ENCODE peak calls at places on chromosomes 5 and 9, in six cellular contexts. One of them, this sample, is unnamed.

GRCh38 chr5:149274964-149275363 is 3.3 kb downstream of the AFAP1L1 start:
- DNase-seq in A549: no peak
- DNase-seq in GM12878: no peak
- DNase-seq in NB4: no peak
- DNase-seq in HepG2: no peak
- DNase-seq in K562: no peak
- DNase-seq in this sample: no peak

GRCh38 chr9:110578896-110579752 is at the start of gene SVEP1:
- DNase-seq in A549: peak; percentile 46
- DNase-seq in GM12878: no peak
- DNase-seq in NB4: no peak
- DNase-seq in HepG2: no peak
- DNase-seq in K562: no peak
- DNase-seq in this sample: peak; percentile 46

GRCh38 chr9:88653926-88654325 is 118.9 kb downstream of the NXNL2 start:
- DNase-seq in A549: no peak
- DNase-seq in GM12878: no peak
- DNase-seq in NB4: no peak
- DNase-seq in HepG2: no peak
- DNase-seq in K562: no peak
- DNase-seq in this sample: no peak

GRCh38 chr9:14318934-14319513 is 5.1 kb upstream of the NFIB start:
- DNase-seq in A549: no peak
- DNase-seq in GM12878: no peak
- DNase-seq in NB4: no peak
- DNase-seq in HepG2: no peak
- DNase-seq in K562: no peak
- DNase-seq in this sample: peak; percentile 45

GRCh38 chr9:114140401-114140800 is 14.9 kb upstream of the COL27A1 start:
- DNase-seq in A549: no peak
- DNase-seq in GM12878: no peak
- DNase-seq in NB4: no peak
- DNase-seq in HepG2: no peak
- DNase-seq in K562: no peak
- DNase-seq in this sample: no peak

GRCh38 chr5:4614088-4614487 is 526.0 kb upstream of the ADAMTS16 start:
- DNase-seq in A549: no peak
- DNase-seq in GM12878: no peak
- DNase-seq in NB4: no peak
- DNase-seq in HepG2: no peak
- DNase-seq in K562: no peak
- DNase-seq in this sample: no peak

GRCh38 chr5:167867281-167867680 is 424.2 kb upstream of the WWC1 start:
- DNase-seq in A549: no peak
- DNase-seq in GM12878: no peak
- DNase-seq in NB4: no peak
- DNase-seq in HepG2: no peak
- DNase-seq in K562: no peak
- DNase-seq in this sample: no peak

GRCh38 chr9:124452841-124453585 is 2.8 kb downstream of the ADGRD2 start:
- DNase-seq in A549: no peak
- DNase-seq in GM12878: no peak
- DNase-seq in NB4: no peak
- DNase-seq in HepG2: no peak
- DNase-seq in K562: no peak
- DNase-seq in this sample: no peak

GRCh38 chr5:101346447-101346846 is 443.4 kb upstream of the ST8SIA4 start:
- DNase-seq in A549: no peak
- DNase-seq in GM12878: no peak
- DNase-seq in NB4: no peak
- DNase-seq in HepG2: no peak
- DNase-seq in K562: no peak
- DNase-seq in this sample: no peak

GRCh38 chr5:76590027-76590426 is 33.2 kb downstream of the F2RL2 start:
- DNase-seq in A549: no peak
- DNase-seq in GM12878: peak; percentile 53
- DNase-seq in NB4: no peak
- DNase-seq in HepG2: no peak
- DNase-seq in K562: no peak
- DNase-seq in this sample: no peak

GRCh38 chr9:120221844-120222243 is 358.1 kb downstream of the CDK5RAP2 start:
- DNase-seq in A549: no peak
- DNase-seq in GM12878: no peak
- DNase-seq in NB4: no peak
- DNase-seq in HepG2: no peak
- DNase-seq in K562: no peak
- DNase-seq in this sample: no peak

GRCh38 chr5:32600057-32600622 is 14.8 kb downstream of the SUB1 start:
- DNase-seq in A549: no peak
- DNase-seq in GM12878: no peak
- DNase-seq in NB4: no peak
- DNase-seq in HepG2: no peak
- DNase-seq in K562: no peak
- DNase-seq in this sample: peak; percentile 81

GRCh38 chr5:149799119-149799623 is 69.1 kb downstream of the PPARGC1B start:
- DNase-seq in A549: peak; percentile 91
- DNase-seq in GM12878: no peak
- DNase-seq in NB4: no peak
- DNase-seq in HepG2: peak; percentile 21
- DNase-seq in K562: no peak
- DNase-seq in this sample: peak; percentile 16

GRCh38 chr5:139702548-139702947 is 54.4 kb downstream of the CXXC5 start:
- DNase-seq in A549: no peak
- DNase-seq in GM12878: no peak
- DNase-seq in NB4: no peak
- DNase-seq in HepG2: no peak
- DNase-seq in K562: no peak
- DNase-seq in this sample: no peak

GRCh38 chr9:13970018-13970417 is 343.9 kb downstream of the NFIB start:
- DNase-seq in A549: no peak
- DNase-seq in GM12878: no peak
- DNase-seq in NB4: no peak
- DNase-seq in HepG2: no peak
- DNase-seq in K562: no peak
- DNase-seq in this sample: no peak

GRCh38 chr9:21314152-21314551 is 9.0 kb upstream of the IFNA5 start:
- DNase-seq in A549: no peak
- DNase-seq in GM12878: no peak
- DNase-seq in NB4: no peak
- DNase-seq in HepG2: no peak
- DNase-seq in K562: no peak
- DNase-seq in this sample: no peak

GRCh38 chr5:176694146-176694545 is 46.9 kb downstream of the TSPAN17 start:
- DNase-seq in A549: no peak
- DNase-seq in GM12878: no peak
- DNase-seq in NB4: no peak
- DNase-seq in HepG2: no peak
- DNase-seq in K562: no peak
- DNase-seq in this sample: no peak

GRCh38 chr5:109329296-109330252 is 80.2 kb downstream of the PJA2 start:
- DNase-seq in A549: no peak
- DNase-seq in GM12878: no peak
- DNase-seq in NB4: peak; percentile 24
- DNase-seq in HepG2: no peak
- DNase-seq in K562: no peak
- DNase-seq in this sample: peak; percentile 57

GRCh38 chr5:22644859-22645258 is 208.3 kb downstream of the CDH12 start:
- DNase-seq in A549: no peak
- DNase-seq in GM12878: no peak
- DNase-seq in NB4: no peak
- DNase-seq in HepG2: no peak
- DNase-seq in K562: no peak
- DNase-seq in this sample: no peak

GRCh38 chr5:172543484-172544298 is 89.4 kb upstream of the SH3PXD2B start:
- DNase-seq in A549: no peak
- DNase-seq in GM12878: no peak
- DNase-seq in NB4: no peak
- DNase-seq in HepG2: no peak
- DNase-seq in K562: no peak
- DNase-seq in this sample: no peak

GRCh38 chr5:151589878-151590570 is 1.1 kb downstream of the FAT2 start:
- DNase-seq in A549: no peak
- DNase-seq in GM12878: no peak
- DNase-seq in NB4: no peak
- DNase-seq in HepG2: no peak
- DNase-seq in K562: no peak
- DNase-seq in this sample: no peak

GRCh38 chr9:132514821-132515220 is 67.6 kb upstream of the BARHL1 start:
- DNase-seq in A549: no peak
- DNase-seq in GM12878: no peak
- DNase-seq in NB4: no peak
- DNase-seq in HepG2: no peak
- DNase-seq in K562: no peak
- DNase-seq in this sample: no peak

GRCh38 chr5:93604119-93604963 is 21.3 kb downstream of the NR2F1 start:
- DNase-seq in A549: no peak
- DNase-seq in GM12878: no peak
- DNase-seq in NB4: no peak
- DNase-seq in HepG2: no peak
- DNase-seq in K562: no peak
- DNase-seq in this sample: no peak

GRCh38 chr5:93607367-93608258 is 24.6 kb downstream of the NR2F1 start:
- DNase-seq in A549: peak; percentile 57
- DNase-seq in GM12878: no peak
- DNase-seq in NB4: peak; percentile 47
- DNase-seq in HepG2: peak; percentile 44
- DNase-seq in K562: no peak
- DNase-seq in this sample: peak; percentile 74

GRCh38 chr5:93603711-93604118 is 20.7 kb downstream of the NR2F1 start:
- DNase-seq in A549: no peak
- DNase-seq in GM12878: no peak
- DNase-seq in NB4: no peak
- DNase-seq in HepG2: no peak
- DNase-seq in K562: no peak
- DNase-seq in this sample: no peak

GRCh38 chr5:93603191-93603590 is 20.2 kb downstream of the NR2F1 start:
- DNase-seq in A549: no peak
- DNase-seq in GM12878: no peak
- DNase-seq in NB4: no peak
- DNase-seq in HepG2: no peak
- DNase-seq in K562: no peak
- DNase-seq in this sample: no peak

GRCh38 chr5:93606384-93606752 is 23.3 kb downstream of the NR2F1 start:
- DNase-seq in A549: no peak
- DNase-seq in GM12878: no peak
- DNase-seq in NB4: no peak
- DNase-seq in HepG2: no peak
- DNase-seq in K562: no peak
- DNase-seq in this sample: no peak
- TF ChIP-seq MYC in A549: no peak
- TF ChIP-seq MYC in GM12878: no peak
- TF ChIP-seq MYC in NB4: no peak
- TF ChIP-seq MYC in HepG2: no peak
- TF ChIP-seq MYC in K562: no peak
- TF ChIP-seq MYC in this sample: no peak

DNA sequence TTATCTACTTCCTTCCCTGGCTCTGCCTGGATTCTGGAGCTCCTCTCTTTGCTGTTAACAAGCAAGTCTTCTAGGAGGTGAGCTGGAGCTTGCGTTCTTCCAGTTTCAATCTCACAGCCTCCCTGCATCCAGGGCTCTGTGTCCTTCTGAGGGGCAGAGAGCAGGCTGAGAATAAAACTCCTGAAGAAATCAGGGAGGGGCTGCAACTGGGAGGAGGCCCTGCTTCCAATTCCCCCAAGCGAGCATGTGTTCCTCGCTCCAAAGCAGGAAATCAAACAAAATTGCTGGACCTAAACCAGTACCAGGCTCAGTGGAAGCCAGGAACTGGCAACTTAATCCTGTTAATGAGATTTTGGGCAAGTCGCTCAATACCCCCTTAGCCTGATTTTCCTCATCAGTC is 181.9 kb downstream of the ASTN2 start:
- DNase-seq in A549: no peak
- DNase-seq in GM12878: no peak
- DNase-seq in NB4: no peak
- DNase-seq in HepG2: no peak
- DNase-seq in K562: no peak
- DNase-seq in this sample: no peak
- TF ChIP-seq MYC in A549: no peak
- TF ChIP-seq MYC in GM12878: no peak
- TF ChIP-seq MYC in NB4: no peak
- TF ChIP-seq MYC in HepG2: no peak
- TF ChIP-seq MYC in K562: no peak
- TF ChIP-seq MYC in this sample: no peak

GRCh38 chr9:9437641-9438040 is 1175.2 kb downstream of the PTPRD start:
- DNase-seq in A549: no peak
- DNase-seq in GM12878: no peak
- DNase-seq in NB4: no peak
- DNase-seq in HepG2: no peak
- DNase-seq in K562: no peak
- DNase-seq in this sample: no peak
- TF ChIP-seq MYC in A549: no peak
- TF ChIP-seq MYC in GM12878: no peak
- TF ChIP-seq MYC in NB4: no peak
- TF ChIP-seq MYC in HepG2: no peak
- TF ChIP-seq MYC in K562: no peak
- TF ChIP-seq MYC in this sample: no peak

DNA sequence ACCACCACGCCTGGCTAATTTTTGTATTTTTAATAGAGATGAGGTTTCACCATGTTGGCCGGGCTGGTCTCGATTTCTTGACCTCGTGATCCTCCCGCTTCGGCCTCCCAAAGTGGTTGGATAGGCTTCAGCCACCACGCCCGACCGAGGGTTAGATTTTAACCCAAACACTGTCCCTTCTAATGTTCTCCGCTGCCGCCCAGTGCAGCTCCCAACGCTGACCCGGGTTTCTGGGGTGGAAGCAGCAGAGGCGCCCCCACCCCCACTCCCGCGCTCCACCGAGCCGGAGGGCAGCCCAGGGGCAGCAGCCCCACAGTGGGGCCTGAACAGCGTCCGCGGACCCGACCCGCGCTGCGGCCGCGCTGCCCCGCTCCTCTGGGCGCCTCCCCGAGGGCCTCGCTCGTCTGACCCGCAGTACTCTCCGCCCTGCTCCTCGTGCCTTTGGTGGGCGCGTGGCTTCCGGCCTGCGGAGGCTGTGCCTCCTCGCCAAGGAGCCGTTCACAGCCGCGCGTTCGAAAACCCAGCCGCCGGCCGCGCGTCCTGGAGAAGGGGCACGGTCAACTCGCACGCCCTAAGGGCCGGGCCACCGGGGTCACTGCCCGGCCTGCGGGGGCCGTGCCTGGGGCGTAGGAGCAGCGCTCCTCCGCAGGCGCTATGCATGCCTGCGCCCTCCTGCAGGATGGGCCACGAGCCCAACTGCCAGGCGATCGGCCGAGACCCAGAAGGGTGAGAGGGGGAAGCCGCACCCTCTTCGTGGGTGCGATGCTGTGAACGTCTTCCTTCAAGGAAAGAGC is 83.0 kb downstream of the HSD17B3 start:
- DNase-seq in A549: no peak
- DNase-seq in GM12878: no peak
- DNase-seq in NB4: no peak
- DNase-seq in HepG2: no peak
- DNase-seq in K562: no peak
- DNase-seq in this sample: no peak
- TF ChIP-seq MYC in A549: no peak
- TF ChIP-seq MYC in GM12878: no peak
- TF ChIP-seq MYC in NB4: no peak
- TF ChIP-seq MYC in HepG2: peak; percentile 9
- TF ChIP-seq MYC in K562: no peak
- TF ChIP-seq MYC in this sample: no peak

This sample was measured in endothelial cell of umbilical vein.